ENCODE peak calls at places on chromosomes 6 and 20, in four cellular contexts. W, H, N and G are unnamed samples. For H3K9me1, the result is how much of the 10 kb centered on the place peaks cover.

GRCh38 chr6:12804967-12805645 is 88.5 kb downstream of the PHACTR1 start:
- DNase-seq in W (no peak), H (no peak), N (no peak), G (no peak)

GRCh38 chr6:112639436-112639835 is 292.3 kb downstream of the RFPL4B start:
- DNase-seq in W (peak), H (no peak), N (peak), G (no peak)

GRCh38 chr20:19749537-19749936 is 8.5 kb upstream of the RIN2 start:
- DNase-seq in W (no peak), H (no peak), N (no peak), G (no peak)

GRCh38 chr6:2993755-2994317 is 5.9 kb upstream of the NQO2 start:
- DNase-seq in W (no peak), H (peak), N (no peak), G (no peak)

GRCh38 chr6:3088446-3088845 is 20.2 kb downstream of the RIPK1 start:
- DNase-seq in W (peak), H (no peak), N (no peak), G (peak)

GRCh38 chr20:10308652-10309051 is 90.0 kb downstream of the SNAP25 start:
- DNase-seq in W (no peak), H (no peak), N (no peak), G (no peak)

GRCh38 chr6:129789974-129790373 is 71.1 kb downstream of the TMEM244 start:
- DNase-seq in W (no peak), H (no peak), N (no peak), G (no peak)

GRCh38 chr6:136503303-136503702 is 46.9 kb downstream of the MAP7 start:
- DNase-seq in W (no peak), H (no peak), N (no peak), G (no peak)

GRCh38 chr6:101722481-101722880 is 329.0 kb downstream of the GRIK2 start:
- DNase-seq in W (no peak), H (no peak), N (no peak), G (no peak)

GRCh38 chr6:161137839-161138544 is 135.9 kb downstream of the AGPAT4 start:
- DNase-seq in W (peak), H (no peak), N (no peak), G (peak)

GRCh38 chr6:43952746-43953145 is 174.5 kb downstream of the MRPL14 start:
- DNase-seq in W (no peak), H (peak), N (no peak), G (no peak)

GRCh38 chr6:43950731-43951062 is 176.6 kb downstream of the MRPL14 start:
- DNase-seq in W (no peak), H (no peak), N (no peak), G (no peak)

GRCh38 chr6:43950206-43950605 is 177.0 kb downstream of the MRPL14 start:
- DNase-seq in W (no peak), H (no peak), N (no peak), G (no peak)

GRCh38 chr6:43951756-43952675 is 175.2 kb downstream of the MRPL14 start:
- DNase-seq in W (no peak), H (no peak), N (no peak), G (no peak)

GRCh38 chr6:43951063-43951755 is 176.0 kb downstream of the MRPL14 start:
- DNase-seq in W (no peak), H (peak), N (no peak), G (no peak)
- H3K9me1 ChIP-seq in W (under half), H (under half), N (under half), G (under half)

GRCh38 chr20:4488407-4489339 is 233.0 kb upstream of the PRND start:
- DNase-seq in W (peak), H (no peak), N (no peak), G (no peak)

GRCh38 chr20:4490045-4490444 is 231.7 kb upstream of the PRND start:
- DNase-seq in W (no peak), H (no peak), N (no peak), G (no peak)

GRCh38 chr20:4491643-4492042 is 230.1 kb upstream of the PRND start:
- DNase-seq in W (no peak), H (no peak), N (no peak), G (no peak)

GRCh38 chr20:4490595-4491280 is 231.0 kb upstream of the PRND start:
- DNase-seq in W (peak), H (no peak), N (no peak), G (no peak)

GRCh38 chr20:4493386-4493785 is 228.3 kb upstream of the PRND start:
- DNase-seq in W (no peak), H (no peak), N (no peak), G (no peak)
- H3K9me1 ChIP-seq in W (under half), H (under half), N (under half), G (under half)

GRCh38 chr6:124298682-124299081 is 495.0 kb downstream of the NKAIN2 start:
- DNase-seq in W (no peak), H (no peak), N (no peak), G (no peak)
- H3K9me1 ChIP-seq in W (under half), H (under half), N (under half), G (under half)

DNA sequence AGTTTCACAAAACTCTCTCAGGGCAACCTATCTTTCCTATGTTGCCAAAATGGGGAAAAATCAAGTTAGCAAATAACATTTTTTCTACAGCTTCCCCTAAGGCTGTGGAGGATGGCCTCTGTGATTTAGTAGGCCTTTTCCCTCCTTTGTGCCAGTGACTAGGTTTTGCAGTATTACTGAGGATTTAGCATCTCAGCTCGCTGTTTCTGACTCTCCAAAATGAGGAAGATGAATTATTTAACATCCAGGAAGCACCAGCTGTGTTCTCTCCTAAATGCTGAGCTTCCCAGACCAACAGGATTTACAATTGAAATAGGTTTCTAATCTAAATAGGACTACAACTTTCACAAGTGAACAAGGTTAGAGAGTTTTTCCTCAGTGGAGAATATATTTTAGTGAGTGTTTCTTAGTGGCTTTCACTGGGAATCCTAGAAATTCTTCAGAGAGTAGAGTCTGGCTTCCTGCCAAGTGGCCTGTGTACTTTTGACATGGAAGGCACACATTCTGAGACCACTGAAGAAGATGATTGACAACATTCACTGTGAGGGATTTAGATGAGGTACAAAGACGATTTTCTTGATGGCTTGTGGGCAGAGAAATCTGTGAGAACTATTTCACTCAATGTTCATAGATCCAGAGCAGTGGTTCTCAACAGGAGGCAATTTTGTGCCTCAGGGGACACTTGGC is 62.4 kb downstream of the PTCHD4 start:
- DNase-seq in W (no peak), H (no peak), N (no peak), G (no peak)
- H3K9me1 ChIP-seq in W (under half), H (under half), N (under half), G (under half)

GRCh38 chr6:47697925-47698324 is 455 bp upstream of the ADGRF4 start:
- DNase-seq in W (no peak), H (no peak), N (no peak), G (no peak)
- H3K9me1 ChIP-seq in W (under half), H (under half), N (under half), G (under half)

DNA sequence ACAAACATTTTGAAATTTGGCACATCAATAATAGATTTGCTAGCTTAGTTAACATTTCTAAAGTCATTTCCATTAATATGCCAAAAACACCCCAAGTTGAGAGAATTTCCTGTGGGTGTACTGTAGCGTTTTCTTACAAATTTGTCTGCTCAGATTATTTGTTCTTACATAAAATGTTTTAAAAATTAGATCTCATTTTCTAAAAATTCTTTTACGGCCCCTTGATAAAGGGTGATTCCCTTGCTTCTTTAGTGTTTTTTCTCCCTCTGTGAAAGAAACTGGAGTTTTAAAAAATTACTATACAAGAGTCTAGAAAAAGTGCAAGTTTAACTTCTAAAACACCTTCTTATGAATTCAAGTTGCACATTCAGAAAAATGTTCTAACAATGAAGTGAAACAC is 3.2 kb downstream of the NKX2-4 start:
- DNase-seq in W (no peak), H (no peak), N (peak), G (no peak)
- H3K9me1 ChIP-seq in W (under half), H (under half), N (under half), G (under half)